ENCODE peak calls at places on chromosome 16, in eight cellular contexts. Y, H, B, Q, M, U, S and K are unnamed samples.

GRCh38 chr16:27302126-27302525 is 11.6 kb upstream of the IL4R start:
- DNase-seq in Y (no peak), H (no peak), B (no peak), Q (no peak), M (no peak), U (no peak), S (no peak), K (no peak)

GRCh38 chr16:16146380-16147315 is 76.6 kb downstream of the ABCC6 start:
- DNase-seq in Y (no peak), H (peak; percentile 35), B (no peak), Q (no peak), M (no peak), U (no peak), S (no peak), K (no peak)

GRCh38 chr16:57786632-57787518 is 15.4 kb downstream of the KIFC3 start:
- DNase-seq in Y (no peak), H (peak; percentile 54), B (peak; percentile 48), Q (no peak), M (no peak), U (peak; percentile 85), S (no peak), K (no peak)

GRCh38 chr16:17396762-17397498 is 73.8 kb downstream of the XYLT1 start:
- DNase-seq in Y (peak; percentile 76), H (no peak), B (peak; percentile 42), Q (peak; percentile 70), M (no peak), U (no peak), S (no peak), K (no peak)

GRCh38 chr16:9859706-9860105 is 322.5 kb downstream of the GRIN2A start:
- DNase-seq in Y (no peak), H (no peak), B (no peak), Q (no peak), M (no peak), U (no peak), S (no peak), K (no peak)

GRCh38 chr16:85979605-85980004 is 80.6 kb downstream of the IRF8 start:
- DNase-seq in Y (no peak), H (peak; percentile 72), B (no peak), Q (no peak), M (no peak), U (no peak), S (no peak), K (no peak)

GRCh38 chr16:51149251-51149661 is 1.8 kb downstream of the SALL1 start:
- DNase-seq in Y (no peak), H (no peak), B (no peak), Q (no peak), M (no peak), U (no peak), S (no peak), K (no peak)

GRCh38 chr16:6892961-6893360 is 439.7 kb upstream of the RBFOX1 start:
- DNase-seq in Y (no peak), H (no peak), B (no peak), Q (no peak), M (no peak), U (no peak), S (no peak), K (no peak)

GRCh38 chr16:86212706-86213426 is 297.5 kb upstream of the FOXF1 start:
- DNase-seq in Y (no peak), H (no peak), B (no peak), Q (no peak), M (no peak), U (no peak), S (no peak), K (no peak)

GRCh38 chr16:11668590-11669379 is 530 bp downstream of the SNN start:
- DNase-seq in Y (no peak), H (peak; percentile 72), B (no peak), Q (no peak), M (peak; percentile 57), U (peak; percentile 43), S (no peak), K (no peak)

GRCh38 chr16:72443809-72444208 is 271.9 kb upstream of the PMFBP1 start:
- DNase-seq in Y (no peak), H (no peak), B (peak; percentile 43), Q (peak; percentile 20), M (no peak), U (no peak), S (no peak), K (no peak)

GRCh38 chr16:49189286-49189685 is 92.4 kb downstream of the CBLN1 start:
- DNase-seq in Y (no peak), H (no peak), B (no peak), Q (no peak), M (peak; percentile 4), U (no peak), S (no peak), K (no peak)

GRCh38 chr16:28255838-28256237 is 36.5 kb upstream of the SBK1 start:
- DNase-seq in Y (no peak), H (no peak), B (no peak), Q (no peak), M (no peak), U (no peak), S (no peak), K (no peak)

GRCh38 chr16:12760819-12761611 is 42.7 kb downstream of the CPPED1 start:
- DNase-seq in Y (no peak), H (no peak), B (no peak), Q (no peak), M (no peak), U (no peak), S (no peak), K (no peak)

GRCh38 chr16:64914-65255 is 7.5 kb downstream of the RHBDF1 start:
- DNase-seq in Y (no peak), H (no peak), B (no peak), Q (no peak), M (no peak), U (no peak), S (no peak), K (no peak)

DNA sequence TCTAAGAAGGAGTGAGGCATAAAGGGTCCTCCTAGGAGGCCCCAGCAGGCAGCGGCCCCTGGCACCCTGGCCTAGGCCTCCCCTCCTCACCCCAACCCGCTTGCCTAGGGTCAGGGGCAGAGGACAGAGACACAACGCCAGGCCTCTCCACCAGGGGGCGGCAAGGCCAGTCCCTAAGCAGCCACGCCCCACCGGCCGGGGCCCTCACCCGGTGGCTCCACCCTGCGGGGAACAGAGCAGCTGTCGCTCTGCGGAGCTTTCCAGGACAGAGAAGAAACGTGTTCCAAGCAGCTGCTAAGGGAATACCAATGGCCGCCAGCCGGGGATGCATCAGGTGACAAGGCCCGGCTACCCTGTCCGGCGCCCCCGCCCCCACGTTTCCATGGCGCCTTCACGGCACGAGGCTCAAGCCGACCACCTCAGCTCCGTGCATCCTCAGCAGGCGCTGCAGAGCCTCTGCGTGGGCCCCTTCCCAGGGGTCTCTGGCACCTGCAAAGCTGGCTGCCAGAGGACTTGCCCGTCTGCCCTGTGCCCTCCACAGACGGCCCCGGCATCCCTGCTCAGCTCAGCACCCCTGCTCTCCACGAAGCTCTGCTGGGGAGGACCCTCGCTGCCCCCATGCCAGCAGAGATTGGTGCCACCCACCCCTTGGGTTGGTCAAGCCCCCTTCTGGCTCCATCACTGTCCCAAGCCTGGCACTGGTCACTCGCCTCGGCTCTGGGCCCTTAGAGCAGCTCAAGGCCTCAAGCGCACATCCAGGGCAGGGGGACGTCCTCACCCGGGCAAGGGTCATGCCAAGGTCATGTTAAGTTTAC is 5.6 kb downstream of the ZNF598 start:
- DNase-seq in Y (peak; percentile 88), H (peak; percentile 94), B (peak; percentile 86), Q (no peak), M (peak; percentile 99), U (peak; percentile 88), S (no peak), K (peak; percentile 63)
- H3K4me3 ChIP-seq in Y (no peak overlapping the region), H (no peak overlapping the region), B (no peak overlapping the region), Q (peak overlapping the region; percentile 9), M (peak overlapping the region; percentile 33), U (peak overlapping the region; percentile 25), S (no peak overlapping the region), K (no peak overlapping the region)

GRCh38 chr16:1152651-1153259 is at the start of gene CACNA1H:
- DNase-seq in Y (peak; percentile 61), H (no peak), B (no peak), Q (no peak), M (peak; percentile 81), U (peak; percentile 45), S (no peak), K (no peak)

GRCh38 chr16:1153480-1154160 is 714 bp downstream of the CACNA1H start:
- DNase-seq in Y (no peak), H (no peak), B (no peak), Q (no peak), M (no peak), U (no peak), S (no peak), K (no peak)

GRCh38 chr16:1154887-1155331 is 2.0 kb downstream of the CACNA1H start:
- DNase-seq in Y (no peak), H (no peak), B (no peak), Q (no peak), M (no peak), U (no peak), S (no peak), K (no peak)

GRCh38 chr16:1155353-1156110 is 2.6 kb downstream of the CACNA1H start:
- DNase-seq in Y (no peak), H (no peak), B (no peak), Q (no peak), M (no peak), U (no peak), S (no peak), K (no peak)

DNA sequence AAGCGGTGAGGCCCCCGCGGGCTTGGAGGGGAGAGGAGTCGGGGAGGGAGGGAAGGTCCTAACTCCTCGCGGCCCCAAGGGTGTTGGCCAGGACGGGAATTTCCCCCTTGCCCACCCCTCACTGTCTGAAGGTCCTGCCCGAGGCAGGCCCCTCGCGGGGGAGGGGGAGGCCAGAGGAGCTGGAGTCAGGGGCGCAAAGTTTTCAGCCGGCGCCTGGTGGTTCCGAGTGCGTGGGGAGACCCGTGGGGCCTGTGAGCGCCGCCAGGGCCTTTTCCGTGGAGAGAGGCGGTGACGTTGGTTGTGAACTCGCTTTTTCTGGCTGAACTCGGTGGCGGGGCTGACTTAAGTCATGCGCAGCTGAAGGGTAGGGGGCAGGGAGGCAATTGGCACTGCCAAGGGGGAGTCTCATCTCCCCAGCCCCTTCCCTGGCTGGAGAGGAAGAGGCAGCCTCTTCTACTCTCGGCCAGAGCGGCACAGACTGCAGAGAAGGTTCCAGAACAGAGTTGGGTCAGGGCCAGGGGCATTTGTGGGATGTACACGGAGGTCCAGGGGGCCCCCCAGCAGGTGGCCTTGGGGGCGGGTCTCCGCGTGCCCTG is 1.5 kb downstream of the CACNA1H start:
- DNase-seq in Y (no peak), H (no peak), B (no peak), Q (no peak), M (no peak), U (peak; percentile 45), S (no peak), K (no peak)
- H3K4me3 ChIP-seq in Y (no peak overlapping the region), H (no peak overlapping the region), B (no peak overlapping the region), Q (peak overlapping the region; percentile 21), M (peak overlapping the region; percentile 65), U (peak overlapping the region; percentile 44), S (no peak overlapping the region), K (no peak overlapping the region)

DNA sequence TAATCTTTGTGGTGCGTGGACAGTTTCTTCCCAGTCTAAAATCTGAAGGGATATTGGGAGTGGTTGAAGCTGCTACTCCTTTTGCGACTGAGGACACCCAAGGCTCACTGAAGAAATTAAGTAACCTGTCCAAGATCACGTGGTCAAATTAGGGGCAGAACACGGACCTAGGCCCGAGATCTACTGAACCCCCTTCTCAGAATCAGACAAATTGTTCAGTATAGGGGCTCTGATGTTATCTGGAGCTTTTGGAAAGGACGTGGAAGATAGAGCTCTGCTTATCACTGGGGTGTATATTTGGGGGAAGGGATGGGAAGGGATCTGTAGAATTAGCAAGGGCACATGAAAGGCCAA is 857 bp downstream of the TANGO6 start:
- DNase-seq in Y (no peak), H (no peak), B (no peak), Q (no peak), M (no peak), U (no peak), S (no peak), K (no peak)
- H3K4me3 ChIP-seq in Y (peak overlapping the region; percentile 91), H (no peak overlapping the region), B (peak overlapping the region; percentile 88), Q (peak overlapping the region; percentile 95), M (peak overlapping the region; percentile 79), U (peak overlapping the region; percentile 99), S (peak overlapping the region; percentile 67), K (peak overlapping the region; percentile 90)

GRCh38 chr16:23976091-23977001 is 140.6 kb downstream of the PRKCB start:
- DNase-seq in Y (no peak), H (no peak), B (no peak), Q (no peak), M (no peak), U (no peak), S (no peak), K (no peak)
- H3K4me3 ChIP-seq in Y (no peak overlapping the region), H (no peak overlapping the region), B (no peak overlapping the region), Q (no peak overlapping the region), M (no peak overlapping the region), U (no peak overlapping the region), S (no peak overlapping the region), K (no peak overlapping the region)